ENCODE peak calls at places on chromosomes 4 and X, in seven cellular contexts. R, K, J, Q, E, I and T are unnamed samples.

GRCh38 chr4:127968565-127968964 is 3.4 kb downstream of the ABHD18 start:
- DNase-seq in R (no peak), Q (no peak), J (no peak), E (peak; percentile 29), I (no peak), K (no peak), T (no peak)

GRCh38 chr4:182113774-182114173 is 129.4 kb upstream of the TENM3 start:
- DNase-seq in K (no peak), J (no peak), E (no peak), Q (no peak), R (no peak), I (no peak), T (no peak)

GRCh38 chr4:10917475-10918103 is 233.0 kb upstream of the CLNK start:
- DNase-seq in J (no peak), I (no peak), K (no peak), Q (no peak), R (no peak), E (no peak), T (no peak)

GRCh38 chr4:13888112-13888511 is 260.6 kb upstream of the BOD1L1 start:
- DNase-seq in E (no peak), I (no peak), J (no peak), Q (no peak), R (no peak), K (no peak), T (no peak)

GRCh38 chrX:136765957-136766356 is 14.8 kb downstream of the ARHGEF6 start:
- DNase-seq in K (no peak), J (no peak), E (no peak), R (no peak), Q (no peak), I (no peak), T (no peak)

GRCh38 chrX:71056857-71057256 is 11.3 kb downstream of the SNX12 start:
- DNase-seq in Q (no peak), J (no peak), I (no peak), E (no peak), K (no peak), R (no peak), T (no peak)

GRCh38 chr4:112236040-112236439 is 4.5 kb downstream of the AP1AR start:
- DNase-seq in K (no peak), I (no peak), E (no peak), J (no peak), R (no peak), Q (no peak), T (no peak)

GRCh38 chr4:138870739-138871633 is 144.6 kb upstream of the NOCT start:
- DNase-seq in K (peak; percentile 70), Q (peak; percentile 65), R (peak; percentile 55), I (peak; percentile 41), E (peak; percentile 78), J (peak; percentile 7), T (peak; percentile 61)

GRCh38 chr4:32192991-32193390 is 1472.8 kb downstream of the PCDH7 start:
- DNase-seq in E (no peak), I (no peak), Q (no peak), K (no peak), J (no peak), R (no peak), T (no peak)

GRCh38 chr4:5812506-5813229 is 80.2 kb downstream of the CRMP1 start:
- DNase-seq in E (peak; percentile 75), K (peak; percentile 58), R (peak; percentile 58), J (no peak), I (no peak), Q (peak; percentile 62), T (peak; percentile 54)

GRCh38 chr4:101994247-101994775 is 203.8 kb downstream of the BANK1 start:
- DNase-seq in Q (no peak), R (no peak), E (no peak), K (no peak), J (no peak), I (no peak), T (no peak)

GRCh38 chr4:123671633-123672404 is 275.2 kb downstream of the SPRY1 start:
- DNase-seq in I (no peak), J (peak; percentile 46), E (no peak), K (no peak), Q (no peak), R (no peak), T (no peak)

DNA sequence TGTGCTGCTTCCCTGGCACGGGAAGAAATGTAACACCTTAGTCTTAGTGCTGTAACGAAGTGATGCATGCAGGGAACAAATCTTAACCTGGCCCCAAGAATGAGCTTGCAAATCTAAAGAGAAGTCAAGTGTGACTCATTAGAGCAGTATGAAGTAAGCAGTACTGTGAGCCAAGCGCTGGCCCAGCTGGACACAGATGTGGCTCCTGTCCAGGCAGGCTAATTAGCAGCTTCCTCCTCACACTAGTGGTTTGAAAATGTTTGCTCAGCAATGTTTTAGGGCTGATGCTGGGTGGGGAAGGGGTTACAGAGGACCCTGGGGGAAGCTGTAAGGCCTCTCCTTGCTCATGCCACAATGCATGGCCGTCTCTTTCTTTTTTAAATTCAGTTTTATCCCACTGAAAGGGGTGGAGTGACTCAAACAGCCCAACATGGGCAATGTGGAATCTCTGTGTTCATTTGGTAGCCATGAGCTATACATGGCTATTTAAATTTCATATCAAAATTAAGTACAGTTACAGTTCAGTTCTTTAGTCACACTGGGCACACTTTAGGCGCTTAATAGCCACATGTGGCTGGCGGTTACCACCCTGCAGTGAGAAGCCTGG is 48.9 kb downstream of the MAP7D2 start:
- DNase-seq in I (no peak), J (no peak), Q (peak; percentile 23), K (peak; percentile 18), E (peak; percentile 8), R (no peak), T (no peak)
- TF ChIP-seq YY1 in I (no peak), J (no peak), Q (no peak), K (no peak), E (no peak), R (no peak), T (no peak)

GRCh38 chrX:109890910-109891502 is 111.9 kb upstream of the TMEM164 start:
- DNase-seq in E (peak; percentile 83), R (peak; percentile 43), Q (peak; percentile 43), J (no peak), I (peak; percentile 10), K (peak; percentile 65), T (peak; percentile 72)

GRCh38 chrX:109890300-109890699 is 112.6 kb upstream of the TMEM164 start:
- DNase-seq in Q (no peak), E (no peak), R (no peak), J (no peak), I (no peak), K (no peak), T (no peak)

GRCh38 chrX:109886122-109886761 is 116.7 kb upstream of the TMEM164 start:
- DNase-seq in Q (peak; percentile 37), K (peak; percentile 51), J (no peak), E (peak; percentile 73), I (no peak), R (peak; percentile 31), T (peak; percentile 33)

DNA sequence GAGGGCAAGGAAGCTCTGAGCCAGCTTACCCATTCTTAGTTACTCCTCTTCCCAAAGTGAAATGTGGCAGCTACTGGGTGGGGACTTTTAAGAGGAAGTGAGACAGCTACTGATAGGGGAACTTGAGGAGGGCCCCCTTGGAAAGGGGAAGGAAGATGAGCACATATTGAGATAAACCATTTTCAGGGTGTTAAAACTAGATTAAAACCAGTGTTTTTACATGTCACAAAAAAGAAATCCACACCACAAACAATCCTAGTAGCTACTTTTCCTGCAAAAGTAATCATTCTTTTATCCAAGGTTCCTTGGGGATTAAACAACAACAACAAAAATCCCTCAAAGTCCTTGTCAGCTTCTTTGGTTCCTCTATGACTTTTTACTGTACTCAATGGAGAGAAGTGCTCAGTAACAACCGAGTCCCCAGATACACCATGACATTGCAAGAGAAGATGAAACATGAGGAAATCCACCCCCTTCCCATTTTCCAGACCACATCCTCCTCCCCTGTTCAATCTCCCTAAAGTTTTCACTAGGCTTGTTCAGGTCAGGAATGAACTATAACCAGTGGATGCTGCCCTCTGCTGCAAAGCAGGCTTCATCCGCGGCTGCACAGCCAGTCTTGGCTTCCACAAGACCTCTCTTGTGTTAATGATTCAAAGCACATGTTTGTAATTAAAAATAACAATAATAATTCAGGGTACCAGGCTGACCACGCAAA is 113.5 kb upstream of the TMEM164 start:
- DNase-seq in Q (no peak), E (peak; percentile 63), J (peak; percentile 26), R (peak; percentile 21), I (no peak), K (no peak), T (no peak)
- TF ChIP-seq YY1 in Q (no peak), E (no peak), J (no peak), R (no peak), I (no peak), K (no peak), T (no peak)

DNA sequence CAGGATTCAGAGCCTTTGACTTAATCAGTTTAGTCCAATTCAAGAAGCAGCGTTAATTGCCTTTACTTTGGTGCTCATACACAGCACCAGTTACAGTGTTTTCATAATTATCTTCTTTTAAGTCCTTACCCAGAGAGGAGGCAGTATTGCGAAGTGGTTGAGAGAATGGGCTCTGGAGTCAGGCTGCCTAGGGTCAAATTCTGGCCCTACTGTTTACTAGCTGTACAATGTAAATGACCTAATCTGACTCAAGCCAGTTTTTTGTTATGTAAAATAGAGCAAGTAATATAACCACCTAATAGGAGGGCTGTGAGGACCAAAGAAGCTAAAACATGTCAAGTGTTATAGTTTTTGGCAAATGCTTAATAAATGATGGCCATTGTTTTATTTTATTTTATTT is 27.6 kb downstream of the WDR44 start:
- DNase-seq in I (no peak), E (no peak), K (no peak), J (no peak), Q (no peak), R (peak; percentile 30), T (no peak)
- TF ChIP-seq YY1 in I (no peak), E (no peak), K (no peak), J (no peak), Q (no peak), R (no peak), T (no peak)

GRCh38 chr4:126404549-126404948 is 1089.8 kb downstream of the FAT4 start:
- DNase-seq in Q (no peak), J (no peak), R (no peak), K (no peak), I (no peak), E (no peak), T (no peak)

GRCh38 chr4:126411047-126411446 is 1096.3 kb downstream of the FAT4 start:
- DNase-seq in Q (no peak), E (no peak), I (no peak), J (no peak), K (no peak), R (no peak), T (no peak)

DNA sequence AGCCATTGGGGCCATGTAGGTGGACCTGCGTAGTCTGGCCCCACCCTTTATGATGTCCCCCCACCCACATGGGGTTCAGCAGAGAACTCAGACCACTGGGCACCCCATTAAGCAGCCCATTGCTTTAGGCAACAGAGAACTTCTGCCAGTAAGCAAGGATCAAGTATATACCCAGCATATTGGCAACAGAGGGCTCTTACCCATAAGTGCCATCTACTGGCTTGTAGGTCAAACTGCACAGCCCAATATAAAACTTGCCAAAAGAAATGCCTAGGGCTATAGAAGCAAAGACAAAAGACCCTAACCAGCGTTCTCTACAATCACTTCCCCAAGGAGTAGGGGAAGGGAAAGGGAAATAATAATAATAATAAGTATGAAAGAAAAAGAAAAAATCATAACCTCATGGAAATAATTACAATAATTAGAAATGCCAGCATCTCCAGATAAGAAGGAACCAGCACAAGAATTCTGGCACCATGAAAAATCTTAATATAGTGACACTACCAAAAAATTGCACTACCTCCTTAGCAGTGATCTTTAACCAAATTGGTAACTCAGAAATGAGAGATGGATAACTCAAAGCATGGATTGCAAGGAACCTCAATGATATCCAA is 1090.7 kb downstream of the FAT4 start:
- DNase-seq in R (peak; percentile 6), I (no peak), Q (no peak), J (no peak), E (no peak), K (no peak), T (peak; percentile 2)
- TF ChIP-seq YY1 in R (no peak), I (no peak), Q (no peak), J (no peak), E (no peak), K (no peak), T (no peak)